ENCODE peak calls at places on chromosomes 16 and 17, in seven cellular contexts. L is GM23248, D is cardiac muscle cell, H is heart left ventricle, Q is left ventricle myocardium inferior, E is IMR-90, F is mammary epithelial cell. X is an unnamed sample.
A peak's percentile ranks its signal among the peaks of the same experiment; 100 is the strongest.

GRCh38 chr17:16377804-16378400 is 3.0 kb upstream of the UBB start:
- DNase-seq in L (peak; percentile 91), D (peak; percentile 65), H (no peak), Q (no peak), E (peak; percentile 79), F (peak; percentile 83), X (no peak)

GRCh38 chr17:15261818-15262290 is 3.3 kb downstream of the PMP22 start:
- DNase-seq in L (peak; percentile 60), D (peak; percentile 27), H (no peak), Q (peak; percentile 34), E (no peak), F (peak; percentile 40), X (no peak)

GRCh38 chr17:50779747-50780363 is 12.5 kb upstream of the ANKRD40CL start:
- DNase-seq in L (no peak), D (no peak), H (no peak), Q (no peak), E (no peak), F (no peak), X (peak; percentile 83)

GRCh38 chr16:69772560-69773254 is 10.6 kb downstream of the WWP2 start:
- DNase-seq in L (peak; percentile 12), D (peak; percentile 27), H (no peak), Q (no peak), E (no peak), F (peak; percentile 10), X (no peak)

GRCh38 chr17:51995797-51996403 is 162.6 kb downstream of the CA10 start:
- DNase-seq in L (no peak), D (no peak), H (no peak), Q (no peak), E (no peak), F (peak; percentile 19), X (no peak)

GRCh38 chr17:68821860-68822693 is 133.1 kb downstream of the ABCA8 start:
- DNase-seq in L (peak; percentile 87), D (peak; percentile 81), H (no peak), Q (no peak), E (peak; percentile 94), F (peak; percentile 85), X (no peak)

GRCh38 chr17:691423-691822 is 23.2 kb downstream of the VPS53 start:
- DNase-seq in L (peak; percentile 93), D (no peak), H (no peak), Q (no peak), E (peak; percentile 76), F (peak; percentile 93), X (no peak)

GRCh38 chr17:2081564-2081963 is 26.7 kb downstream of the HIC1 start:
- DNase-seq in L (peak; percentile 89), D (no peak), H (no peak), Q (no peak), E (peak; percentile 53), F (no peak), X (no peak)

GRCh38 chr16:21626659-21627277 is 25.6 kb downstream of the IGSF6 start:
- DNase-seq in L (peak; percentile 98), D (peak; percentile 82), H (no peak), Q (no peak), E (peak; percentile 88), F (peak; percentile 68), X (peak; percentile 62)

GRCh38 chr16:85584989-85585388 is 28.1 kb upstream of the GSE1 start:
- DNase-seq in L (no peak), D (no peak), H (no peak), Q (no peak), E (no peak), F (no peak), X (peak; percentile 15)

GRCh38 chr17:20207295-20207985 is 198.3 kb downstream of the SPECC1 start:
- DNase-seq in L (no peak), D (no peak), H (no peak), Q (no peak), E (no peak), F (peak; percentile 42), X (no peak)

GRCh38 chr17:38395090-38395489 is 33.2 kb upstream of the ARHGAP23 start:
- DNase-seq in L (no peak), D (no peak), H (no peak), Q (no peak), E (no peak), F (no peak), X (no peak)

GRCh38 chr17:55266051-55266957 is 1.5 kb downstream of the HLF start:
- DNase-seq in L (peak; percentile 9), D (no peak), H (peak; percentile 50), Q (no peak), E (no peak), F (no peak), X (no peak)

GRCh38 chr17:28404812-28405570 is 1.0 kb downstream of the SLC46A1 start:
- DNase-seq in L (peak; percentile 68), D (no peak), H (no peak), Q (no peak), E (no peak), F (no peak), X (no peak)

GRCh38 chr16:48014349-48015135 is 141.3 kb downstream of the ABCC12 start:
- DNase-seq in L (peak; percentile 5), D (no peak), H (no peak), Q (no peak), E (peak; percentile 57), F (peak; percentile 98), X (no peak)

GRCh38 chr17:42362245-42362961 is 25.8 kb downstream of the STAT3 start:
- DNase-seq in L (no peak), D (no peak), H (peak; percentile 67), Q (peak; percentile 36), E (no peak), F (no peak), X (no peak)

DNA sequence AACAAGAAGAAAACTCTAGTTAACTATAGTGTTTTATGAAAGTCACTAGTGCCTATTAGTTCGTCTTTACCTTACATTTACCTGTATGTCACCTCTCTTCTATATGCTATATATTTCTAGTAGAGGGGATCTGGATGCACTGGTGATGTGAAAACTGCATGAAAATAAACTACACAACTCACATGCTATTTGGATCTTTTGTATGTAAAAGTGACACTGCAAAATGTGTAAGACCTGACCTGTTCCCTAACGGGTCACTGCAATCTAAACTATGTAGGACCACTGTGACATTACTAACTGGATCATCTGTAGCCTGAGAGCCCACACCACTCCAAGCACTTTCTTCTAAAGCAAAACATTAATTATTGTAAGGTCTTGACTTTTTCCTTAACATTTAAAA is 1.7 kb downstream of the BLMH start:
- DNase-seq in L (no peak), D (no peak), H (no peak), Q (no peak), E (no peak), F (no peak), X (no peak)
- H3K27ac ChIP-seq in L (no peak overlapping the region), D (no peak overlapping the region), H (no peak overlapping the region), Q (no peak overlapping the region), E (no peak overlapping the region), F (no peak overlapping the region), X (no peak overlapping the region)

DNA sequence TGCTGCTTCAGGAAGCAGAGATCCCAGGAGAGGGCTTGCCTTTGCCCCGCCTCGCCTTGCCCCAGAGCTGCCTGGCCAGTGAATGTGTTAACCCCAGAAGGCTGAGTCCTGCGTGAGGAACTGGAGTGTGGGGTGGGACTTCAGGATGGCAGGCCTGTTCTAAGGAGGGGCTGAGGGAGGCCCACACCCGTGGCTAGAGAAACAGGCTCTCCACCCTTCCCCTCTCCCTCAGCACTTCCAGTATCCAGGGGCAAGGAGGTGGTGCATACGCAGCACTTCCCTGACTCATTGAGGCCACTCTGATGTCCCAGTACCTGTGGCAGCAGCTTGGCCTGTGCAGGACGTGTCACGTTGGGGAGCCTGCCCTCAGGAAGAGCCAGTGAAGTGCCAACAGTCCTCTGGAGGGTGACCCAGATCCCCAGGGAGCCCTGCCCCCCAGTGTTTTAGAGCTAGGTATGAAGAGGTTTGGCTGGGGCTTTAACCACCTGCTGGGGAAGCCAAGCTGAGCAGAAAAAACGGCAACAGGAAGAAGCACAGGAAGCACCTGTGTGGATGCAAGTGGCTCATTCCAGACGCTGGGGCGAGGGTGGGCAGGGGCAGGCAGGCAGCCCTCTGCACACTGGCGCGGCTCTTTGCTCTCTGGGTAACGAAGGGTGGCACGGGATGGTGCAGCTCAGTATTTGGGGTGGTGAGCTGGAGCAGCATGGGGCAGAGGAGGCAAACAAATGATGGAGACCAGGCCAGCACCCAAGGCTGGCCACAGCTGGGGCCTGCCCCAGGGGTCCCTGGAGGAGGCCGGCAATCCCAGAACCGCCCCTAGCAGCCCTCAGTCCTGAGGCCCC is 14.7 kb upstream of the CTCF start:
- DNase-seq in L (no peak), D (no peak), H (peak; percentile 44), Q (peak; percentile 18), E (no peak), F (no peak), X (peak; percentile 44)
- H3K4me1 ChIP-seq in L (no peaks in the 10 kb centered on the region), D (no peaks in the 10 kb centered on the region), H (peaks cover 56% of the 10 kb centered on the region), Q (peaks cover 75% of the 10 kb centered on the region), E (no peaks in the 10 kb centered on the region), F (peaks cover 22% of the 10 kb centered on the region), X (peaks cover 43% of the 10 kb centered on the region)

DNA sequence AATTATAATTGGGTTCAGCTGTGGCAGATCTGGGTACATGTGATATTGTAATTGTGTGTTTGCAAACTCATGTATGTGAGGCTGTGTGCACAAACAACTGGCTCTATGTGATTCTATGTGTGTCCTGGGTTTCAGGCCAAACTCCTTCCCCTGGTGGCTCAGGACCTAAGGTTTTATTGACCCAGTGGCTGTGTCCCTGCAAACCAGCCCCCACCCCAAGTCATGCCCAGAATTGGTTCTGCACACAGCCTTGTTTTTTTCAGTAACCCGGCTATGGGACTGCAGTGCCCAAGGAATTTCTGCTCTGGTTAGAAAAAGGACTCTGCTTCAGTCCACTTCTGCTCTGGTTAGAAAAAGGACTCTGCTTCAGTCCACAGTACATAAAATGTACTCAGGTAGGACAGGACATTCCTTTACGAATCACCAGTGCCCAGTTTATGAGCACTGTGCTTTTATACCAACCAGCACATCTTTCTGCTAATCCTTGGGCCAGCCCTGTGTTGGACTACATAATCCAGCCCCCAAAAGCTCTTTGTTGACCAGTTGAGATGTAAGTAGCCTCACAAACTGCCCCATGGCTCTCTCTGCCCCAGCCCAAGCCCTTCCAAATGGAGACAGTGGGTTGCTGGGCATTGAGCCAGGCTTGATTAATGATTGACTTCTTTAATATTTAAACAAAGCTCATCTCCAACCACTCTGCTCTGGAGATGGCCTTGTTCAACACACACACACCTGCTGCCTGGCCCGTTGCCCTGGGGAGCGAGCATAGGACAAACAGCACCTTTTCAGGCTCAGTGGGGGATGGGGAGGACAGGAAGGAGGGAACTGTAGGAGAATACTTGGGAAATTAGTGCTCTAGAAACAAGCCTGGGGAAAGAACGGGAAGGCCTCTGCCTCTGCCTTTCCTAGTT is 2.9 kb upstream of the KCNH6 start:
- DNase-seq in L (no peak), D (no peak), H (no peak), Q (no peak), E (no peak), F (no peak), X (no peak)
- H3K27ac ChIP-seq in L (no peak overlapping the region), D (no peak overlapping the region), H (no peak overlapping the region), Q (no peak overlapping the region), E (no peak overlapping the region), F (no peak overlapping the region), X (no peak overlapping the region)

DNA sequence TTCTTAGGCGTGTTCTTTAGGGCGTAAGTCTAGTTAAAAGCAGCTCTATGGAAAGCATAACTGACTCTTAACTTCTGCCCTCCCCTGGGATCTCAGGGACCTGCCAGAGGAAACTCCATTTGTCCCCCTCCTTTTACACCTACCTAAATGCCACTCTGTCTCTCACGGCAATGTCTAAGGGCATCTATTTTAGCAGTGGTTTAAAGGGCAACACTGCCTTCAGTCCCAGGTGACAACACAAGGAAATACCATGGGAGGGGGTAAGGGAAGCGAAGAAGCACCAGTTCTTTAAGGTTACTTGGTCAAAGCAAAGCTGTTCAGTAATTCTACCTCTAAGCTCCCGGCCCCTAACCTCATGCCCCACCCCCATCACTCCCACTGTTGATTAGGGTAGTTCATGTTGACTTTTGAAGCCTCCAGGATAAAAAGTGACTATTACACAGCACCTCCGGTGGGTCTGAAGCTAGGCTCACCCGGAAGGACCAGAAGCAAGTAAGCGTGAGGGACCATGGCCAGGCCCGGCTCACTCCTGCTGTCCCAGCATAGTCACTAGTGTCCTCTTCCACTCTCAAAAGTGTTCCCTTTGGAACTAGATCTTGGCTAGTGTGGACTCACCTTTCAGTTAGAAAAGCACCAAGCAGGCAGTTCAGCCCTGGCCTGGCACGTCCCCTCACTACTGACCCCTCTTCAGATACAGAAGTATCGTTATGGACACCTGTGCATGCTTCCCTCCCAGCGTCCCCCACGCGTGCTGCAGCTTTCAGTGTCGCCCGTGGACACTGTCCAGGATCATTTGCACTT is 47.0 kb downstream of the CYTH1 start:
- DNase-seq in L (no peak), D (no peak), H (no peak), Q (no peak), E (no peak), F (no peak), X (no peak)
- H3K4me1 ChIP-seq in L (peaks cover 31% of the 10 kb centered on the region), D (peaks cover 37% of the 10 kb centered on the region), H (peaks cover 75% of the 10 kb centered on the region), Q (peaks cover 97% of the 10 kb centered on the region), E (peaks cover 12% of the 10 kb centered on the region), F (peaks cover 25% of the 10 kb centered on the region), X (peaks cover 88% of the 10 kb centered on the region)

X was measured in CD4-positive, alpha-beta memory T cell.